ENCODE peak calls at places on chromosomes 11 and 22, in eight cellular contexts. U is neuronal stem cell, Y is H1, X is mesenchymal stem cell, O is IMR-90, J is hepatocyte, G is HCT116, C is GM23248. H is an unnamed sample. For H3K27me3, the result is how much of the 10 kb centered on the place peaks cover.

GRCh38 chr11:64698427-64698826 is 24.6 kb downstream of the NRXN2 start:
- DNase-seq in X (no peak), C (no peak), O (no peak), U (no peak), J (no peak), G (no peak), Y (no peak), H (no peak)

GRCh38 chr11:134753805-134754130 is 341.7 kb upstream of the B3GAT1 start:
- DNase-seq in C (no peak), G (no peak), Y (no peak), U (no peak), O (no peak), X (no peak), J (no peak), H (no peak)

GRCh38 chr11:88352139-88352538 is 14.6 kb upstream of the CTSC start:
- DNase-seq in U (no peak), J (peak), O (peak), Y (no peak), X (peak), G (no peak), C (peak), H (no peak)

GRCh38 chr11:33610903-33611302 is 89.7 kb downstream of the C11orf91 start:
- DNase-seq in Y (no peak), G (no peak), J (no peak), O (no peak), X (no peak), C (no peak), U (no peak), H (no peak)

GRCh38 chr11:130629039-130629438 is 180.6 kb downstream of the ADAMTS15 start:
- DNase-seq in U (no peak), C (no peak), Y (no peak), G (no peak), J (no peak), O (no peak), X (no peak), H (no peak)

GRCh38 chr11:133291672-133292265 is 240.5 kb downstream of the OPCML start:
- DNase-seq in C (no peak), Y (no peak), U (no peak), G (no peak), J (peak), O (no peak), X (no peak), H (no peak)

GRCh38 chr22:49457946-49458707 is 369.5 kb downstream of the BRD1 start:
- DNase-seq in O (no peak), Y (no peak), U (no peak), C (no peak), G (no peak), X (no peak), J (no peak), H (no peak)

GRCh38 chr22:24208012-24208749 is 26.9 kb downstream of the SUSD2 start:
- DNase-seq in G (peak), U (no peak), Y (no peak), C (peak), O (peak), X (peak), J (peak), H (no peak)

GRCh38 chr11:64317961-64318693 is at the start of gene PRDX5:
- DNase-seq in X (peak), C (peak), G (peak), U (peak), J (peak), Y (no peak), O (peak), H (peak)

GRCh38 chr22:21043856-21044535 is 1.8 kb upstream of the LRRC74B start:
- DNase-seq in U (no peak), Y (no peak), J (no peak), G (no peak), O (no peak), C (no peak), X (no peak), H (no peak)

GRCh38 chr22:50191041-50191740 is 5.5 kb downstream of the TRABD start:
- DNase-seq in C (no peak), G (no peak), O (no peak), Y (no peak), J (no peak), U (no peak), X (no peak), H (peak)

GRCh38 chr22:35995345-35995744 is 33.3 kb downstream of the RBFOX2 start:
- DNase-seq in J (no peak), O (peak), X (no peak), Y (no peak), U (no peak), C (peak), G (no peak), H (no peak)

GRCh38 chr11:94193288-94193687 is 64.6 kb downstream of the PANX1 start:
- DNase-seq in J (no peak), Y (no peak), O (peak), U (no peak), G (no peak), X (no peak), C (peak), H (no peak)

GRCh38 chr11:102753267-102753666 is 27.2 kb downstream of the MMP10 start:
- DNase-seq in G (no peak), J (no peak), Y (no peak), X (no peak), U (no peak), C (no peak), O (no peak), H (no peak)
- H3K27me3 ChIP-seq in G (under half), J (under half), Y (under half), X (under half), U (under half), C (half or more), O (under half), H (under half)

GRCh38 chr22:19420321-19420720 is 11.2 kb downstream of the HIRA start:
- DNase-seq in X (no peak), C (no peak), U (no peak), J (no peak), Y (no peak), G (no peak), O (no peak), H (no peak)

GRCh38 chr22:19419086-19419463 is 12.5 kb downstream of the HIRA start:
- DNase-seq in Y (no peak), O (no peak), J (no peak), C (no peak), X (no peak), U (no peak), G (no peak), H (peak)

GRCh38 chr22:19423906-19424500 is 7.5 kb downstream of the HIRA start:
- DNase-seq in O (no peak), U (no peak), J (no peak), G (no peak), X (no peak), C (no peak), Y (no peak), H (no peak)

GRCh38 chr22:19419464-19420178 is 11.9 kb downstream of the HIRA start:
- DNase-seq in G (no peak), C (no peak), U (no peak), Y (no peak), J (no peak), X (no peak), O (peak), H (no peak)

DNA sequence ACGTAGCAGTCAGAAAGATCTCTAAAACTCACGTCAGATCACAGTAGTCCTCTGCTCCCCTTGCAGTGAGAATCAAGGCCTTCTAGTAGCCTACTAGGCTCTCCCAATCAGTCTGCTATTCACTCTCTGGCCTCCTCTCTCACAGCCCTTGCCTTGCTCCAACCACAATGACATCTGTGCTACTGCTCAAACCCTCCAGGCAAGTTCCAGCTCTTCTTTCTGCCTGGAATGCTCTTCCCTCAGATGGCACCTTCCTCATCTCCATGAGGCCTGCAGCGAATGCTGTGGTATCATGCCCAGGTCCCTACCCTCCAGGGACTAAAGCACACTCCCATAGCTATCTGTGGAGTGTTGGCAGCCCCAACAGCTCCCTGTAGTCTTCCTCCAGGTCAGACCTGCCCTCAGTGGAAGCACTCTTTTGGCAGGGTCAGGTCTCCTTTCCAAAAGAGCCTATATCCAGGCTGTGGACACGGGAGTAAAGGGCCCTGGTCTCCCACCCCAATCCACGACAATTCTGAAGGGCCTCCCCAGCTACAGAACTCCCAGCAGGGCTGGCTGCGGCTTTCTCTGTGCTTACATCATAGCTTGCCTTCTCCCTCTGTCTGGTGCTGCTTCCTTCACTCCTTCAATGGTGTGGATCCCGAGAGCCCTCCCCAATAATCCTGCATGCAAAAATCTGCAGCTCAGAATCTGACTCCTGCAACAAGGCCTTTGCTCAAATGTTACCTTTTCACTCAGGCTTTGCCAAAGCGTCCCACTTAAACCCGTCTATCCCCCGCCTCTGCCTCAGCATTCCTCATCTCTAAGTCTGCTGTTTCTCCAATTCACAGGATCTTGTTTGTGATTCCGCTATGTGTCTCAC is 8.9 kb downstream of the HIRA start:
- DNase-seq in J (no peak), G (no peak), O (no peak), X (no peak), C (no peak), Y (no peak), U (no peak), H (no peak)
- H3K27ac ChIP-seq in J (no peak), G (no peak), O (no peak), X (no peak), C (no peak), Y (no peak), U (no peak), H (no peak)

GRCh38 chr11:57249384-57250319 is 12.6 kb upstream of the APLNR start:
- DNase-seq in G (peak), J (peak), C (peak), U (peak), O (peak), Y (no peak), X (peak), H (peak)
- H3K4me2 ChIP-seq in G (no peak), J (peak), C (peak), U (no peak), O (no peak), Y (no peak), X (no peak), H (no peak)

GRCh38 chr22:22576989-22577427 is 17.9 kb upstream of the PRAME start:
- DNase-seq in Y (no peak), C (no peak), G (no peak), J (no peak), X (no peak), U (no peak), O (no peak), H (no peak)

GRCh38 chr22:22583030-22583429 is 24.0 kb upstream of the PRAME start:
- DNase-seq in Y (no peak), X (no peak), C (no peak), U (no peak), G (no peak), O (no peak), J (no peak), H (no peak)

GRCh38 chr22:22576244-22576988 is 17.4 kb upstream of the PRAME start:
- DNase-seq in Y (no peak), C (peak), O (peak), G (peak), U (peak), J (peak), X (peak), H (peak)

GRCh38 chr22:22578702-22579424 is 19.8 kb upstream of the PRAME start:
- DNase-seq in G (no peak), U (no peak), O (peak), J (peak), C (peak), Y (no peak), X (peak), H (no peak)

DNA sequence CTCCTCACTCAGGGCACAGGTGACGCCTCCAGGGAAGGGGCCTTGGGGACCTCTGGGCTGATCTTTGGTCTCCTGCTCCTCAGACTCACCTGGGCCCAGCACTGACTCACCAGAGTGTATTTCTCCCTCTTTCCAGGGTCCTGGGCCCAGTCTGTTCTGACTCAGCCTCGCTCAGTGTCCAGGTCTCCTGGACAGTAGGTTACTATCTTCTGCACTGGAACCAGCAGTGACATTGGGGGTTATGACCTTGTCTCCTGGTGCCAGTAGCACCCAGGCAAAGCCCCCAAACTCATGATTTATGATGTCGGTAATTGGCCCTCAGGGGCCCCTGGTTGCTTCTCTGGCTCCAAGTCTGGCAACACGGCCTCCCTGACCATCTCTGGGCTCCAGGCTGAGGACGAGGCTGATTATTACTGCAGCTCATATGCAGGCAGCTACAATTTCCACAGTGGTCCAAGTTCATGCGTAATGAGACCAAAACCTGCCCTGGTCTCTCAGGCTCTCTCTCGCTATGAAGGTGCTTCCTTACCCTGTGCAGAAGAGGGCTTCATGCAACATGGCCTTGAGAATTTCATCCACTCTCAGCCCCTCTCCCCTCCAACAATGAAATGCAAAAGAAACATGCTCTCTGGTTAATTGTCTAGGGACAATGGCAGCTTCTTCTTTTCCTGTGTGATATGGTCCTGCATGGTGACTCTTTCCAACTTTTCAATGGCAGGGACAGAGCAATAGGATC is 21.0 kb upstream of the PRAME start:
- DNase-seq in U (no peak), Y (no peak), J (no peak), O (no peak), X (no peak), G (no peak), C (no peak), H (no peak)
- H3K27me3 ChIP-seq in U (under half), Y (under half), J (under half), O (under half), X (under half), G (under half), C (under half), H (under half)

DNA sequence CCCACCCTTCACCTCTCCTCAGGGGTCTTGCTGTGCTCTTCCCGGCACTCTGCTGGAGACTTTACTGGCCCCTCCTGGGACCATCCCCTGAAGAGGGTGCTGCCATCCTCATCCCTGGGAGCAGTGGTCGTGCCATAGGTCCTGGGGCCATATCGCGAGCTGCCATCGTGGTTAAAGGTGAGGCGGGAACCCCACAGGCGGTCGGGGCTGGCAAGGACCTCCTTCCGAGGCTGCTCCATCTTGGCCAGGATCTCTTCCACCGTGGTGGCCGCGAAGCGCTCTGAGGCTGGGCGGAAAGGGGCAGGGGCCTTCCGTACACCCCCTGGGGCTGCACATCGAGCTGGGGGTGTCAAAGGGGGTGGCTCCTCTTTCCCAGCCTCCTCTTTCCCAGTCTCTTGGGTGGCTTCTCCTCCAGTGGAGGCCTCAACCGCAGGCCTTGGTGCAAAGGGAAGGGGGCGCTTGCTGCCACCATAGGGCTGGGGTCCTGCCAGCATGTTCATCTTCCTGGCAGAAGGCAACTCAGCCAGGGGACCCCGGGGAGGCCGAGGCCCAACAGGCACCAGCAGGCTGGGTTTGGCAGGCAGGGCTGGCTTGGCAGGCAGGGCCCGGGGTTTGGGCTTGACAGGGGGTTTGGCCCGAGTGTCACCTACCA is 4.6 kb downstream of the TNKS1BP1 start:
- DNase-seq in J (no peak), Y (no peak), O (no peak), G (no peak), U (no peak), C (no peak), X (no peak), H (no peak)
- H3K27ac ChIP-seq in J (no peak), Y (no peak), O (no peak), G (no peak), U (no peak), C (no peak), X (no peak), H (no peak)

DNA sequence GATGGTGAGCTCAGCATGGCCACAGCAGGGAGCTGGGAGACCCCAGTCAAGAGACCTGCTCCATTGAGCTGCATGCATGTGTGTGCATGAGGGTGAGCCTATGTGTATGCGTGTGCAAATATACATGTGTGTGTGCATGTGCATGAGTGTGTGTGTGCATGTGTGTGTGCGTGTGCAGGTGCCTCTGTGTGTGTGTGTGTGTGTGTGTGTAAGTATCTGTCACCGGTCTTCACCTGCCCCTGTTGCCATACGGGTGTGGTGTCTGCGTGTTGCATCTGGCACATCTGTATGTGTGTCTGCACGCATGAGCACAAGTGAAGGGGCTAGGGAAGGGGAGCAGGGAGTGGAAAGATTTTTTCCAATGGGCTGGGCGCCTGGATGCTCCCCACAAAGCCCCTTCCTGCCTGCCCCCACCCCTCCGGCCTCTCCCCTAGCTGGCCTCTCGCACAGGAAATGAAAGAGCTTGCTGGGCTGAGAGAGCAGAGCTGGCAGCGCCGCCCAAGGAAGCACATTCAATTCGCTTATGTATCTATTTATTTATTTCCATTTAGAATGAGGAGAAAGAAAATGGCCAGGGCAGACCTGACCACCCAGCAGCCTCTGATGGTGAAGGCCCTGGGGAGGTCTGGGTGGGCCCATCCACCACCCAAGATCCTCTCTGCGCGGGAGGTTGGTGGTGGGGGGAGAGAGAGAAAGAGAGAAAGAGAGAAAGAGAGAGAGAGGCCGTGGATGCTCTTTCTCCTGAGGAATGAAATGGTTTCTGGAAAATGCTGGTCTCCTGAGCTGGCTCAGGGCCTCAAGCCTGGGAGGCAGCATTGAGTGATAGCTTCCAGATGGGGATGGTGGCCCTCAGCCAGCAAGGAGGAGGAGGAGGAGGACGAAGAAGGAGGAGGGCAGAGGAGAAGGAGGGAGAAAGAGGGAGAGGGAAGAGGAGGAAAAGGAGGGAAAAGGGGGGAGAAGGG is 4.3 kb downstream of the TSPAN32 start:
- DNase-seq in G (no peak), X (peak), O (peak), Y (no peak), J (peak), C (peak), U (no peak), H (no peak)
- H3K4me2 ChIP-seq in G (no peak), X (no peak), O (peak), Y (no peak), J (peak), C (peak), U (no peak), H (no peak)

DNA sequence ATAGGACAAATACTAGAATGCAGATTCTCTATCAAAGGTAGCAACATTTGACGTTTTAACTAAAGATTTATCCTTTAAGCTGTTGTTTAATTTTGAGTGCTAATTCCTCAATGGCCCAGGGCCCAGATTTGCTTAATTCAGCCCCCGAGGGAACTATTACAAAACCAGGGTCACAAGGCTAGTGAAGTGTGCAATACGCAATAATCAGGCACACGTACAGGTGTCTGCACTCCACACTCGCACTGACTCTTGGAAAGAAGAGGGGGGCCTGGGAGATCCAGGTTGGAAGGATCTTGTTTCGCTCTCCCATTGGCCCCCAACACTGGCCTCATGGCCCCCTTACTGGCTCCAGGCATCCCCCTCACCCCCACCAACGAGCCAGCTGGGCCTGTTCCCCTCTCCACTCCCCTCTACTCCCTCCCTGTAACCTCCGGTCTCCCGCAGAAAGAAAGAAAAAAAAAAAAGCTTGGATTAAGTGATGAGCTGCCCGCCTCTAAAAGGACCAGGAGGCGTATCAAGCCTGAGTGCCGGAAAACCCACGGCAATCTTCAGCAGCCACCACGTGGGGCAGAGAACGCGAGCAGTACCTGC is 2.2 kb upstream of the KIRREL3 start:
- DNase-seq in O (no peak), G (no peak), J (no peak), C (peak), Y (no peak), U (no peak), X (no peak), H (no peak)
- H3K27me3 ChIP-seq in O (under half), G (under half), J (half or more), C (under half), Y (under half), U (under half), X (under half), H (under half)

DNA sequence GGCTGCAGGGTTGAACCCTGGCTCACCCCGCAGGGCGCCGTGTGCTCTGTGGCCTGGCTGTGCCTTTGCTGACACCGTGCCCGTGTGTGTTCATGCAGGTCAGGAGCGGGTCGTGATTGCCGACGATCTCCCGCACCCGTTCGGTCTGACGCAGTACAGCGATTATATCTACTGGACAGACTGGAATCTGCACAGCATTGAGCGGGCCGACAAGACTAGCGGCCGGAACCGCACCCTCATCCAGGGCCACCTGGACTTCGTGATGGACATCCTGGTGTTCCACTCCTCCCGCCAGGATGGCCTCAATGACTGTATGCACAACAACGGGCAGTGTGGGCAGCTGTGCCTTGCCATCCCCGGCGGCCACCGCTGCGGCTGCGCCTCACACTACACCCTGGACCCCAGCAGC is 47.0 kb upstream of the PPP6R3 start:
- DNase-seq in Y (no peak), O (no peak), J (no peak), U (no peak), X (no peak), C (no peak), G (no peak), H (no peak)
- H3K27ac ChIP-seq in Y (no peak), O (no peak), J (no peak), U (no peak), X (no peak), C (peak), G (no peak), H (no peak)

GRCh38 chr11:114773541-114774338 is 95.4 kb downstream of the NXPE2 start:
- DNase-seq in X (no peak), U (no peak), O (no peak), G (no peak), C (no peak), J (no peak), Y (no peak), H (no peak)
- H3K4me2 ChIP-seq in X (no peak), U (no peak), O (no peak), G (no peak), C (no peak), J (no peak), Y (peak), H (no peak)

H was measured in Karpas-422.